ENCODE peak calls at places on chromosomes 5 and 9, in four cellular contexts. C is GM23248, Y is neuronal stem cell, S is PC-9. O is an unnamed sample.

GRCh38 chr9:81128701-81129100 is 560.6 kb downstream of the TLE1 start:
- DNase-seq in C (no peak), Y (no peak), S (no peak), O (no peak)

GRCh38 chr9:111759762-111760639 is 34.7 kb downstream of the SHOC1 start:
- DNase-seq in C (peak), Y (peak), S (peak), O (peak)

GRCh38 chr9:75712690-75713089 is 177.8 kb upstream of the PCSK5 start:
- DNase-seq in C (no peak), Y (no peak), S (no peak), O (no peak)

GRCh38 chr5:169805527-169805934 is 168.5 kb downstream of the DOCK2 start:
- DNase-seq in C (peak), Y (no peak), S (no peak), O (no peak)

GRCh38 chr5:146369691-146370090 is 31.1 kb downstream of the POU4F3 start:
- DNase-seq in C (peak), Y (no peak), S (no peak), O (peak)

GRCh38 chr9:78150312-78150982 is 85.4 kb upstream of the CEP78 start:
- DNase-seq in C (no peak), Y (no peak), S (no peak), O (no peak)

GRCh38 chr5:16178745-16179372 is 732 bp downstream of the MARCHF11 start:
- DNase-seq in C (peak), Y (peak), S (peak), O (peak)

GRCh38 chr5:142722896-142723295 is 37.0 kb upstream of the FGF1 start:
- DNase-seq in C (no peak), Y (no peak), S (no peak), O (no peak)

GRCh38 chr9:101029300-101030021 is 934 bp downstream of the PLPPR1 start:
- DNase-seq in C (no peak), Y (peak), S (no peak), O (no peak)

GRCh38 chr9:101027733-101028345 is 688 bp upstream of the PLPPR1 start:
- DNase-seq in C (no peak), Y (peak), S (no peak), O (no peak)

GRCh38 chr9:101030022-101030391 is 1.5 kb downstream of the PLPPR1 start:
- DNase-seq in C (no peak), Y (no peak), S (no peak), O (no peak)

GRCh38 chr9:101027246-101027645 is 1.3 kb upstream of the PLPPR1 start:
- DNase-seq in C (no peak), Y (no peak), S (no peak), O (no peak)

GRCh38 chr9:101028346-101029299 is at the start of gene PLPPR1:
- DNase-seq in C (peak), Y (peak), S (no peak), O (peak)
- H2AFZ ChIP-seq in C (peak), Y (peak), S (no peak), O (peak)

GRCh38 chr9:129222691-129223218 is 44.7 kb upstream of the IER5L start:
- DNase-seq in C (no peak), Y (no peak), S (no peak), O (no peak)
- H3K4me2 ChIP-seq in C (no peak), Y (no peak), S (no peak), O (no peak)

GRCh38 chr5:97194366-97194765 is 11.3 kb upstream of the RIOK2 start:
- DNase-seq in C (no peak), Y (no peak), S (no peak), O (no peak)
- H2AFZ ChIP-seq in C (no peak), Y (peak), S (no peak), O (no peak)

GRCh38 chr9:132141364-132141947 is 20.4 kb upstream of the NTNG2 start:
- DNase-seq in C (peak), Y (peak), S (no peak), O (peak)
- H3K4me2 ChIP-seq in C (peak), Y (peak), S (peak), O (peak)

GRCh38 chr5:131649160-131649559 is 14.1 kb upstream of the RAPGEF6 start:
- DNase-seq in C (no peak), Y (no peak), S (no peak), O (peak)

GRCh38 chr5:131641494-131641893 is 6.5 kb upstream of the RAPGEF6 start:
- DNase-seq in C (no peak), Y (no peak), S (no peak), O (no peak)

GRCh38 chr5:131644822-131645221 is 9.8 kb upstream of the RAPGEF6 start:
- DNase-seq in C (peak), Y (no peak), S (no peak), O (no peak)

DNA sequence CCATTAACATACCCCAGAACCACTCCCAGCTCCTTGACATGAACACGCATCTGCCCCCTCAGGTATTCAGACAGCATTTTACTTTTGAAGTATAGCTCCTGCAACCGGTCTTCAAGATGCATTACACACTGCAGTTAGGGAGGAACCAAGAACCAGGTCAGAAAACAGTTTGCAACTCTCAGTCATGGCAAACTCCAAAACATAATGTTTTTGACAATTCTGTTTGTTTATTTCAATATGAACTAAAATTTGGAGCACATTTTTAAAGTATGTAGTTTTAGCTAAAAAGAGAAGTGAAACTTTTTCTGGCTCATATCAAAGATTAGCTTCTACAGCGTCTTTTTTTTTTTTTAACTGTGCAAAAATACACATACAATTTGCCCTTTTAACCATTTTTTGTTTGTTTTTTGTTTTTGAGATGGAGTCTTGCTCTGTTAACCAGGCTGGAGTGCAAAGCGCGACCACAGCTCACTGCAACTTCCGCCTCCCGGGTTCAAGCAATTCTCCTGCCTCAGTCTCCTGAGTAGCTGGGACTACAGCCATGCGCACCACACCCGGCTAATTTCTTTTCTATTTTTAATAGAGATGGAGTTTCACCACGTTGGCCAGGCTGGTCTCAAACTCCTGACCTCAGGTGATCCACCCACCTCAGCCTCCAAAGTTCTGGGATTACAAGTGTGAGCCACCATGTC is 12.2 kb upstream of the RAPGEF6 start:
- DNase-seq in C (no peak), Y (no peak), S (no peak), O (no peak)
- H2AFZ ChIP-seq in C (no peak), Y (no peak), S (no peak), O (no peak)

DNA sequence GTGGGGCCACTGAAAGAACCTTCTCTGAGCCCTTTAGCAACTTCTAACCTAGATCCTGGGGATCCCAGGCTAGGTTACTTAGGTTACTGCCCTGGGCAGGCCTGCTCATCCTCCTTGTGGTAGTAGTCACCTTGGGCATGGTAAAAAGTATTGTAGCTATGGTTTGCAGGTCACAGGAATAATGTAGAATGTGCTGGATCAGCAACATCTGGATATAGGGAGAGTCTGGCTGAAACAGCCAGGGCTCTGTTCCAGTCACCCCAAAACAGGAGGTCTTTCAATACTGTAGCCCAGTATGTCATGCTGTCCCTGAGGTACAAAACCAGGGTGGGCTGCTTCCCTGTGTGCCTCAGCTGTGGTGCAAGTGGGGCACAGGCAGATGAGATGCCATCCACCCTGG is 33.6 kb downstream of the UGT3A2 start:
- DNase-seq in C (no peak), Y (no peak), S (no peak), O (no peak)
- H3K4me2 ChIP-seq in C (no peak), Y (no peak), S (no peak), O (no peak)

GRCh38 chr5:173786296-173787187 is 101.6 kb upstream of the CPEB4 start:
- DNase-seq in C (no peak), Y (peak), S (no peak), O (no peak)

GRCh38 chr5:173791878-173792277 is 96.3 kb upstream of the CPEB4 start:
- DNase-seq in C (no peak), Y (no peak), S (no peak), O (no peak)

GRCh38 chr5:173790836-173791546 is 97.2 kb upstream of the CPEB4 start:
- DNase-seq in C (no peak), Y (no peak), S (no peak), O (no peak)

GRCh38 chr5:173790177-173790719 is 97.9 kb upstream of the CPEB4 start:
- DNase-seq in C (no peak), Y (no peak), S (no peak), O (no peak)

DNA sequence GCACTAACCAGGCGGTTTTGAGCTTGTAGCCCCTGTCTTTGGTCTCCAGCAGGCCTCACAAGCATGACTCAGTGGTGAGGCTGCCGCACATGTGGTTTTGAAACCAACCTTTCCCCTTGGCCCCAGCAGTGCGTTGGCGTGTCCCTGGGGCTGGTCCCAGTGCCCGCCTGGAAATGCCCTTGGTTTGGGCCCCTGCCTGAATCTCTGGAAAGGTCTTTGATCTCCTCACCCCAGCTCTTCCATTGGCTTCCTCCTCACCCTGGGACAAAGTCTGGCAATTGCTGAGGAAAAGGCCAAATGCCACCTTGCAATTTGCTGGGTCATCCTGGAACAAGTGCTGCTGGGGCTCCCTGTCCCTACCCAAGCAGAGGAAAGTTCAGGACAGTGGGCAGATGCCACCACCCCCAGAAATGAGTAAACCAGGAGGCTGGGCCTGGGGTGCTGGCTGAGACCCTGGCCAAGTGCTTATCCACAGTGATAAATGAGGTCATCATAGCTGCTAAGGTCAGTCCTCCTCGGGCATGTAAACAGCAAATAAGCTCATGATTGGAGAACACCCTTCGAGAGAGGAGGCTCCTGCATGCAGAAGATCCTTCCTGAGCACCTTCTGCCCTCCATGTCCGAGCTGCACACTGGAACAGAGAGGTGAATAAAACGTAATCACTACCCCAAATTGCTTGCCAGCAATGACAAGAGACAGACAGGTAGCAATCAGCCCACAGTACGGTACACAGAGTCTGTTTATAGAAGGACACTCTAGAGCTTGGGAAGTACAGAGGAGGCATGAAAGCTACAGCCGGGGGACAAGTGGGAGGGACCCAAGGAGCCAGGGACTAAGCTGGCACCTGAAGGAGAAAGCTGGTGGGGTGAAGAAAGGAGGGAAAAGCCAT is 98.9 kb upstream of the CPEB4 start:
- DNase-seq in C (peak), Y (no peak), S (peak), O (peak)
- H2AFZ ChIP-seq in C (no peak), Y (no peak), S (peak), O (no peak)

DNA sequence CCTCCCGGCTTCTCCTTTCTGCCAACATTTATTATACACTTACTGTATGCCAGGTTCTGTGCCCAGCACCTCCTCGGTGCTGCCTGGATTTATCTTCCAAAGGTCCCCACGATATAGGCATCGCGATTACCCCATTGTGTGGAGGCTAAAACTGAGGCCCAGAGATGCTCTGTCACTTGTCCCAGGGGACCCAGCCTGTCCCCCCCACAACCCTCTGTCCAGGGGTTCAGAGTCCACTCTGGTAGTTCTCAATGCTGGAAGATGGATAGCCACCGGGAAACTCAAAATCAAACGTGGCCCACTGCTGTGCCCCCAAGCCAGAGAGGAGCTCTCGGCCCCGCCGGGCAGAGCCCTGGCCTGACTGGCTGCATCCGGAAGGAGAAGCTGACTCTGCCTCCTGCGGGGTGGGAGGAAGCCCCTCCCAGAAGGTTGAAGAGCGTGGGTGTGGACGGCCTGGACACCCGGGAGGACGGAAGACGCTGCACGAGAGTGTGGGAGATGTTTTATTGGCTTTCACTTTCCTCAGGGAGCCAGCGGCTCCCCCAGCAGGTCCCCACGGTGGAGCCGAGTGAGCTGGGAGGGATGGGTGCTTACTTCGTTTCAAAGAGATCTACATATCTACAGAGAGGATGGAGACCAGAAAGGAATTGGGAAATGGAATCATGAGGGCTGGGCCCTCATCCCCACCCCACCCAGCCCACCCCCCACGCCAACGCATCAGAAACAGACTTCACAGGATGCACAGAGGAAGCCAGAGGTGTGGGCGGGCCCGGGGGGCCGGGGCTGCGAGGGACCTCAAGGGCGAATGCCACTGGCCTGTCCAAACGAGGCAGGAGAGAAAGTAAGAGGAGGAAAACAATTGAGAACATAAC is 32.4 kb downstream of the FAM163B start:
- DNase-seq in C (no peak), Y (no peak), S (no peak), O (no peak)
- H3K4me2 ChIP-seq in C (no peak), Y (no peak), S (no peak), O (no peak)

O was measured in fibroblast of lung.